ENCODE peak calls at places on chromosomes 13 and 19, in six cellular contexts. U is GM06990; G is ecto neural progenitor cell; W is stimulated activated CD8-positive, alpha-beta memory T cell treated with anti-CD3 and anti-CD28 coated beads, Interleukin-12 subunit alpha, Interleukin-12 subunit beta, amount 100 ng/mL, for 4 hours; X is natural killer cell; O is NCI-H2029. D is an unnamed sample.

GRCh38 chr19:2507109-2507508 is 31.2 kb downstream of the GADD45B start:
- DNase-seq in X (no peak), G (no peak), W (no peak), U (no peak), O (peak), D (no peak)

GRCh38 chr13:113832204-113832603 is 31.7 kb downstream of the GAS6 start:
- DNase-seq in X (no peak), U (no peak), W (no peak), O (no peak), G (no peak), D (no peak)

GRCh38 chr19:40596608-40597328 is 4.4 kb upstream of the LTBP4 start:
- DNase-seq in X (no peak), G (peak), O (no peak), W (no peak), U (no peak), D (no peak)

GRCh38 chr13:39263033-39263432 is 224.8 kb downstream of the NHLRC3 start:
- DNase-seq in O (no peak), X (no peak), W (no peak), U (no peak), G (peak), D (peak)

GRCh38 chr19:56314018-56314583 is 538 bp downstream of the ZSCAN5A start:
- DNase-seq in W (no peak), X (no peak), U (no peak), O (peak), G (no peak), D (no peak)

GRCh38 chr19:30799854-30800755 is 427.9 kb downstream of the ZNF536 start:
- DNase-seq in G (peak), W (no peak), O (no peak), U (no peak), X (no peak), D (no peak)

GRCh38 chr13:102466836-102467235 is 65.0 kb upstream of the FGF14 start:
- DNase-seq in X (no peak), U (no peak), W (no peak), G (no peak), O (no peak), D (no peak)

GRCh38 chr19:49231804-49232203 is 74.2 kb downstream of the TRPM4 start:
- DNase-seq in O (no peak), U (no peak), W (no peak), G (no peak), X (no peak), D (no peak)

GRCh38 chr13:113083402-113084061 is 22.1 kb upstream of the F7 start:
- DNase-seq in O (peak), U (no peak), W (no peak), X (no peak), G (no peak), D (no peak)

GRCh38 chr19:40774916-40775631 is at the start of gene MIA:
- DNase-seq in G (no peak), X (no peak), W (no peak), U (no peak), O (no peak), D (no peak)

GRCh38 chr19:33290956-33291622 is 11.2 kb downstream of the CEBPA start:
- DNase-seq in W (no peak), G (no peak), O (no peak), X (no peak), U (no peak), D (no peak)

GRCh38 chr19:14375055-14375581 is 6.1 kb upstream of the ADGRE5 start:
- DNase-seq in X (peak), G (no peak), W (peak), O (no peak), U (peak), D (peak)

GRCh38 chr13:109163052-109163413 is 533.6 kb downstream of the MYO16 start:
- DNase-seq in X (no peak), O (no peak), G (no peak), W (no peak), U (no peak), D (no peak)

GRCh38 chr19:29421186-29421525 is 104.6 kb upstream of the VSTM2B start:
- DNase-seq in O (no peak), W (no peak), X (no peak), G (no peak), U (no peak), D (no peak)

GRCh38 chr19:56138069-56138468 is 3.0 kb upstream of the ZNF444 start:
- DNase-seq in W (no peak), U (no peak), O (no peak), X (no peak), G (no peak), D (no peak)

GRCh38 chr13:110907951-110908898 is 6.6 kb downstream of the ANKRD10 start:
- DNase-seq in O (peak), U (no peak), G (no peak), X (no peak), W (no peak), D (peak)

GRCh38 chr19:3573162-3573857 is 566 bp downstream of the HMG20B start:
- DNase-seq in W (no peak), U (no peak), G (no peak), O (no peak), X (no peak), D (peak)

D was measured in stimulated activated effector memory CD8-positive, alpha-beta T cell treated with anti-CD3 and anti-CD28 coated beads, Interleukin-12 subunit alpha, Interleukin-12 subunit beta, amount 100 ng/mL, for 72 hours.